ENCODE peak calls at places on chromosomes 4 and X, in five cellular contexts. Y is natural killer cell, M is WTC11, S is cardiac fibroblast, A is endothelial cell. C is an unnamed sample.

GRCh38 chr4:141802324-141802723 is 165.9 kb downstream of the IL15 start:
- DNase-seq in Y (no peak), M (no peak), S (peak), A (no peak), C (no peak)

GRCh38 chr4:98639523-98639922 is 18.9 kb downstream of the TSPAN5 start:
- DNase-seq in Y (no peak), M (no peak), S (no peak), A (no peak), C (no peak)

GRCh38 chrX:45781901-45782553 is 581.4 kb upstream of the DIPK2B start:
- DNase-seq in Y (no peak), M (no peak), S (peak), A (no peak), C (no peak)

GRCh38 chr4:87932718-87933136 is 42.8 kb upstream of the SPP1 start:
- DNase-seq in Y (no peak), M (no peak), S (no peak), A (no peak), C (no peak)

GRCh38 chrX:140495739-140496138 is 9.1 kb downstream of the SOX3 start:
- DNase-seq in Y (no peak), M (no peak), S (no peak), A (no peak), C (no peak)

GRCh38 chr4:159946983-159947645 is 844.2 kb downstream of the RAPGEF2 start:
- DNase-seq in Y (no peak), M (no peak), S (peak), A (no peak), C (no peak)

GRCh38 chr4:83870551-83870950 is 334.6 kb downstream of the GPAT3 start:
- DNase-seq in Y (no peak), M (no peak), S (no peak), A (no peak), C (no peak)

GRCh38 chr4:122679317-122679716 is 53.2 kb upstream of the BBS12 start:
- DNase-seq in Y (no peak), M (no peak), S (no peak), A (no peak), C (no peak)

GRCh38 chr4:47278631-47279030 is 184.9 kb downstream of the COMMD8 start:
- DNase-seq in Y (no peak), M (no peak), S (no peak), A (no peak), C (no peak)

GRCh38 chr4:89765966-89766365 is 71.0 kb downstream of the SNCA start:
- DNase-seq in Y (no peak), M (no peak), S (peak), A (no peak), C (no peak)

GRCh38 chr4:2057382-2058065 is 1.6 kb upstream of the NAT8L start:
- DNase-seq in Y (no peak), M (no peak), S (no peak), A (no peak), C (no peak)

GRCh38 chrX:39582091-39582490 is 515.7 kb downstream of the BCOR start:
- DNase-seq in Y (no peak), M (no peak), S (peak), A (no peak), C (no peak)

GRCh38 chr4:148730766-148731165 is 288.6 kb upstream of the NR3C2 start:
- DNase-seq in Y (no peak), M (no peak), S (no peak), A (no peak), C (no peak)

GRCh38 chr4:77073106-77073858 is 2.5 kb downstream of the CCNI start:
- DNase-seq in Y (no peak), M (no peak), S (peak), A (no peak), C (no peak)

GRCh38 chr4:99536848-99537247 is 26.0 kb downstream of the C4orf17 start:
- DNase-seq in Y (no peak), M (no peak), S (no peak), A (no peak), C (no peak)

GRCh38 chr4:145907363-145907762 is 31.3 kb downstream of the ZNF827 start:
- DNase-seq in Y (no peak), M (no peak), S (no peak), A (peak), C (no peak)

GRCh38 chrX:137988470-137988869 is 422.5 kb downstream of the ZIC3 start:
- DNase-seq in Y (no peak), M (no peak), S (no peak), A (no peak), C (no peak)

GRCh38 chr4:8464376-8464775 is 23.8 kb downstream of the TRMT44 start:
- DNase-seq in Y (no peak), M (no peak), S (no peak), A (no peak), C (no peak)

GRCh38 chr4:38753021-38753806 is 29.6 kb downstream of the TLR10 start:
- DNase-seq in Y (no peak), M (peak), S (peak), A (peak), C (peak)

GRCh38 chrX:38861489-38861888 is 60.2 kb downstream of the MID1IP1 start:
- DNase-seq in Y (no peak), M (no peak), S (no peak), A (no peak), C (no peak)

GRCh38 chrX:113260474-113260873 is 419.8 kb upstream of the AMOT start:
- DNase-seq in Y (no peak), M (no peak), S (peak), A (no peak), C (no peak)

GRCh38 chr4:166481014-166481507 is 608.0 kb downstream of the TLL1 start:
- DNase-seq in Y (no peak), M (no peak), S (no peak), A (no peak), C (no peak)

GRCh38 chr4:47519239-47519883 is 34.3 kb downstream of the ATP10D start:
- DNase-seq in Y (no peak), M (no peak), S (no peak), A (no peak), C (no peak)

GRCh38 chr4:68152411-68152810 is 22.7 kb upstream of the TMPRSS11F start:
- DNase-seq in Y (no peak), M (no peak), S (peak), A (no peak), C (no peak)

GRCh38 chr4:185548587-185548986 is 13.3 kb upstream of the PDLIM3 start:
- DNase-seq in Y (no peak), M (no peak), S (no peak), A (no peak), C (no peak)

GRCh38 chr4:175891863-175892262 is 79.8 kb upstream of the GPM6A start:
- DNase-seq in Y (no peak), M (no peak), S (peak), A (no peak), C (no peak)

GRCh38 chrX:13690836-13691235 is 1.9 kb downstream of the RAB9A start:
- DNase-seq in Y (no peak), M (no peak), S (no peak), A (no peak), C (no peak)

GRCh38 chrX:129953334-129953648 is 29.1 kb upstream of the BCORL1 start:
- DNase-seq in Y (no peak), M (no peak), S (no peak), A (no peak), C (no peak)

DNA sequence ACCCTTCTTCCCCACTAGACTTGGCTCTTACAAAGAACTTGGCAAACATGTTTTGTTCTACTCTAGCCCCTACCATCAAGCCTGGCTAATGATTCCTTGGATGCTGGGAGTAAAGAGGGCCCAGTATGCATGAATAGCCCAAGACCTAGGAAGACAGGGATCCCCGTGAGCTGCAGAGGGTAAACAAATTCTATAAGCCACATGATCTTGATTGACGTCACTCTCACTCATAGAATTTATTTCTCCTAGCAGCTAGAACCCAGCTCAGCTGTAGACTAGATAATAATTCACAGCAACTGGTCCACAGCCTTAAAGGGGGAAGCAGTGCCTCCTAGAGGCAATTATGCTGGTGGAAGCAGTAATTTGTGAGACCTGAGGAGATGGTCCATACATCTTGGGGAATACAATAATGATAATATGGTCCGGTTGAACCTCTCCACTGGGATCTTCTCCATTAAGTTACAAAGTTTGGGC is 16.1 kb upstream of the USO1 start:
- DNase-seq in Y (no peak), M (peak), S (no peak), A (peak), C (no peak)
- TF ChIP-seq CTCF in Y (peak), M (peak), S (peak), A (no peak), C (peak)

GRCh38 chrX:83416273-83416672 is 91.8 kb upstream of the POU3F4 start:
- DNase-seq in Y (no peak), M (no peak), S (peak), A (no peak), C (no peak)
- TF ChIP-seq CTCF in Y (no peak), M (no peak), S (no peak), A (peak), C (peak)

GRCh38 chr4:151604238-151604637 is 156.6 kb downstream of the GATB start:
- DNase-seq in Y (no peak), M (no peak), S (peak), A (no peak), C (no peak)
- TF ChIP-seq CTCF in Y (no peak), M (no peak), S (peak), A (peak), C (peak)

DNA sequence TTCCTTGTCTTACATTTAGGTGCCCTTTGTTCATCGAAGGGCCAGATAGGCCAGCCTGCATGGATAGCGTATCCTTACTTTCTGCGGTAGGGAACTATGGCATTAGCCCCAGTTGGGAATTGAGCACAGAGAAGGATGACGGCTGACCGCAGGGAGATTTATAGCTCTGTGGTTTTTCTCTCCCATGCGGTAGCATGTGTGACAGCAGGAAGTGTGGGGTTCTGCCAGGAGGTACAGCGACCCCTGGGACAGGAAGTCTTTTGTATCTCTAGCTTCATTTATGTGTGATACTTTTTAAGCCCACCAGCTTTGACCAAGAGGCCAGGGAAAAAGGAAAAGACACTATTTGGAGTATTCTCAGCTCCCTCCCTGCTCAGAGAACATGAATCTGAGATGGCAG is 33.1 kb downstream of the GAB3 start:
- DNase-seq in Y (no peak), M (no peak), S (peak), A (no peak), C (no peak)
- TF ChIP-seq CTCF in Y (no peak), M (no peak), S (no peak), A (no peak), C (no peak)